ENCODE peak calls at places on chromosome 21, in four cellular contexts. K, R, B and N are unnamed samples.

GRCh38 chr21:38244885-38245869 is 11.6 kb upstream of the KCNJ15 start:
- DNase-seq in B (no peak), R (no peak), K (peak; percentile 93), N (peak; percentile 99)

GRCh38 chr21:16330340-16331319 is 600.8 kb downstream of the USP25 start:
- DNase-seq in R (peak; percentile 56), K (peak; percentile 65), B (peak; percentile 39), N (peak; percentile 56)

GRCh38 chr21:37259426-37259825 is 7.7 kb downstream of the VPS26C start:
- DNase-seq in R (no peak), K (no peak), B (no peak), N (no peak)

GRCh38 chr21:37153935-37154350 is 80.9 kb downstream of the TTC3 start:
- DNase-seq in R (no peak), B (no peak), K (no peak), N (no peak)

GRCh38 chr21:29360799-29361765 is 62.4 kb downstream of the BACH1 start:
- DNase-seq in B (no peak), R (peak; percentile 9), K (no peak), N (peak; percentile 9)

GRCh38 chr21:41624674-41625310 is 116.8 kb upstream of the TMPRSS2 start:
- DNase-seq in B (no peak), R (no peak), K (no peak), N (no peak)

GRCh38 chr21:37792046-37792445 is 124.2 kb downstream of the KCNJ6 start:
- DNase-seq in R (no peak), B (no peak), K (peak; percentile 33), N (no peak)

GRCh38 chr21:41428311-41428710 is 2.3 kb downstream of the MX1 start:
- DNase-seq in K (no peak), B (no peak), R (no peak), N (no peak)

GRCh38 chr21:24994717-24995116 is 612.6 kb downstream of the MRPL39 start:
- DNase-seq in R (no peak), B (no peak), K (no peak), N (no peak)

GRCh38 chr21:24995206-24995605 is 612.1 kb downstream of the MRPL39 start:
- DNase-seq in K (no peak), B (no peak), R (no peak), N (no peak)
- H2AFZ ChIP-seq in K (no peak overlapping the region), B (peak overlapping the region; percentile 33), R (no peak overlapping the region), N (no peak overlapping the region)

DNA sequence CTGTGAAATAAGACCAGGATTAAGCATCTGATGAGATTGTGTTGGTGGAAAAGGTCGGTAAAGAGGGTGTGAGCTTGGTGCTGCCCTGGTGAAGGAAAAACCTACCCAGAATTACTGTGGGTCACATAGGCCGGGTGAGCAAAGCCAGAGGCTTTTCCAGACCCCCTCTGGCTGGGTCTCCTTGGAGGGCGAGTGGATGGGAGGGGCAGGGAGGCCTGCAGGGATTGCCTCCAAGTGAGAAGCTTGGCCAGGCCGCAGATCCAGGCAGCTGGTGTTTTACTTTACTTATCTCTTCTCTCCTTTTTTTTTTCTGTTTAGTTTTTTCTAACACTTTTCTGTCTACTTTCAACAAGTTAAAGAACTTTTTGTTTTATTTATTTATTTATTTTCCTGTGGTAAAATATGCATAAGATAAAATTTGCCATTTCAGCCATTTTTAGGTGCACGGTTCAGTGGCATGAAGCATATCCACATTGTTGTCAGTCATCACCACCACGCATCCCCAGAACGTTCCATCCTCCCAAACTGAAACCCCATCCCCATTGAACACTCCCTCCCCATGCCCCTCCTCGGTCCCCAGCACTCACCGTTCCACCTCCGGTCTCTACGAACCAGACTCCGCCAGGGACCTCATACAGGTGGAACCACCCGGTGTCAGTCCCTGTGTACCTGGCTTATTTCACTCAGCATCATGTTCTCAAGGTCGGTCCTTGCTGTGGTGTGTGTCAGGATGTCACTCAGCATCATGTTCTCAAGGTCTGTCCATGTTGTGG is 118.2 kb downstream of the SIK1 start:
- DNase-seq in B (no peak), K (no peak), R (no peak), N (no peak)
- H3K4me3 ChIP-seq in B (no peak overlapping the region), K (no peak overlapping the region), R (no peak overlapping the region), N (no peak overlapping the region)

GRCh38 chr21:39445339-39446269 is at the start of gene LCA5L:
- DNase-seq in R (peak; percentile 93), B (peak; percentile 99), K (peak; percentile 91), N (peak; percentile 84)
- H2AFZ ChIP-seq in R (peak within 1 kb of the TSS; percentile 85), B (peak within 1 kb of the TSS; percentile 95), K (peak within 1 kb of the TSS; percentile 74), N (peak within 1 kb of the TSS; percentile 99)

DNA sequence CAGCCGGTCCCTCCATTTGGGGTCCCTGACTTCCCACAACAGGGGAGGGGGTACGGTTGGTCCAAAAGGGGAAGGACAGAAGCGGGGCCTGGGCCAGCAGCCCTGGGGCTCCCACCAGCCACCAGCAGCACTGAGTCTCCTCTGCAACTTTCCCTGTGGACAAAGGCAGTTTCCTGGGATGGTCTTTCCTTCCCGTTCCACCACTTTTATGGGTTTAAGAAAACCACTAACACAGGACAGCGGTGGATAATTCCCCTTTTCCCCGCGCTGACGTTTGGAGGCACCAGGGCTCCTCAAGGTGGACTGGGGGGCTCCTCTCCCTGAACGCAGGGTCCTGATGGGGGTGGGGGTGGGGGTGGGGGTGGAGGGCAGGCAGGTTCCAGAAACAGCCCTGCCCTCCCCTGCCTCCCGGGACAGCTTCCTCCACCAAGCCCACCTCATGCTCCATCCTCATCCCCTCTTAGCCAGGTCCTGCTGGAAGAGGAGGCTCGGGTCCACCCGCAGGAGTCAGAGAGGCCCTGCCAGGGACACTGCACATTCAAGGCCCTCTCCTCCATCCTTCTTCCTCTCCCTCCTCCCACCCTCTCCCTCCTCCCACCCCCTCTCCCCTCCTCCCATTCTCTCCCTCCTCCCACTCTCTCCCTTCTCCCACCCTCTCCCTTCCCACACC is 4.8 kb upstream of the COL6A1 start:
- DNase-seq in R (no peak), K (no peak), B (no peak), N (no peak)
- H3K4me3 ChIP-seq in R (no peak overlapping the region), K (no peak overlapping the region), B (no peak overlapping the region), N (no peak overlapping the region)

DNA sequence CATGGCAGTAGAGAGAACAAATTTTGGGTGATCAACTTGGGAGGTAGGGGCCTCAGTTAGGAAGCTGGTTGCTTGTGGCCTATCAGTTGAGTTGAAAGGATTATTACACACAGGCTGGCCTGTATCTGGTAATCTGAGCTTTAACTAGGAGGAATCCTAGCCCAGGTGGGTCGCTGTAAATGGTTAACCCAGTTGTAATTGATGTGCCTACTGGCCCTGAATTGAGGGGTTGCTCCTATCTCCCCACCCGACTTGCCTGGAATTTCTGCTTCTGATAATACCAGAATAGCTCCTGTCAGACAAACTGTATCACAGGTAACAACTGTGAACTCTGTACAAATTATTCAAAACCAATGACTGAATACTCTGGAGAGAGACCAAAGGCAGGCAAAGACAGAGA is 210.3 kb upstream of the RUNX1 start:
- DNase-seq in B (no peak), K (no peak), R (no peak), N (no peak)
- H2AFZ ChIP-seq in B (no peak overlapping the region), K (no peak overlapping the region), R (no peak overlapping the region), N (no peak overlapping the region)

GRCh38 chr21:44524412-44525371 is 15.3 kb downstream of the KRTAP10-1 start:
- DNase-seq in R (no peak), K (no peak), B (no peak), N (no peak)
- H3K4me3 ChIP-seq in R (no peak overlapping the region), K (no peak overlapping the region), B (no peak overlapping the region), N (no peak overlapping the region)